ENCODE peak calls at places on chromosomes 11 and 22, in six cellular contexts. U, K, W, Z, N and R are unnamed samples.

GRCh38 chr22:23110922-23111527 is 30.8 kb downstream of the RSPH14 start:
- DNase-seq in U (no peak), W (no peak), Z (peak; percentile 54), K (no peak), N (no peak), R (no peak)

GRCh38 chr11:92111291-92111690 is 113.3 kb upstream of the FAT3 start:
- DNase-seq in Z (no peak), K (no peak), U (no peak), W (no peak), N (no peak), R (no peak)

GRCh38 chr11:71240865-71241691 is 11.3 kb downstream of the SHANK2 start:
- DNase-seq in Z (no peak), K (no peak), W (peak; percentile 38), N (peak; percentile 12), U (peak; percentile 93), R (peak; percentile 12)

GRCh38 chr22:45124176-45124857 is 39.4 kb upstream of the NUP50 start:
- DNase-seq in U (no peak), K (no peak), Z (no peak), W (no peak), N (no peak), R (no peak)

GRCh38 chr11:84714316-84714780 is 912.8 kb downstream of the DLG2 start:
- DNase-seq in Z (peak; percentile 25), K (peak; percentile 85), U (peak; percentile 58), N (peak; percentile 26), W (no peak), R (peak; percentile 1)

GRCh38 chr22:44419429-44419828 is 78.6 kb downstream of the RTL6 start:
- DNase-seq in W (no peak), K (no peak), Z (no peak), U (no peak), N (no peak), R (no peak)

GRCh38 chr11:9137293-9138132 is 46.1 kb upstream of the SCUBE2 start:
- DNase-seq in Z (peak; percentile 74), K (peak; percentile 95), W (peak; percentile 27), U (peak; percentile 39), N (peak; percentile 77), R (peak; percentile 50)

GRCh38 chr11:121654506-121655480 is 202.0 kb upstream of the SORL1-AS1 start:
- DNase-seq in K (no peak), W (no peak), N (no peak), U (peak; percentile 51), Z (no peak), R (no peak)

GRCh38 chr22:27420817-27421361 is 380.7 kb downstream of the MN1 start:
- DNase-seq in U (no peak), K (no peak), W (no peak), Z (no peak), N (no peak), R (no peak)

GRCh38 chr11:8732276-8732675 is 49.7 kb downstream of the RPL27A start:
- DNase-seq in W (peak; percentile 48), K (no peak), N (no peak), U (no peak), Z (no peak), R (peak; percentile 51)

GRCh38 chr11:127023991-127024390 is 23.4 kb upstream of the KIRREL3 start:
- DNase-seq in N (no peak), Z (no peak), K (no peak), U (no peak), W (no peak), R (no peak)

GRCh38 chr22:37229805-37230672 is 14.0 kb downstream of the RAC2 start:
- DNase-seq in Z (peak; percentile 82), K (no peak), W (peak; percentile 60), N (no peak), U (no peak), R (no peak)

GRCh38 chr11:36249271-36249670 is 40.0 kb downstream of the COMMD9 start:
- DNase-seq in K (no peak), W (no peak), U (no peak), N (no peak), Z (no peak), R (no peak)

GRCh38 chr11:17516551-17517150 is 27.6 kb downstream of the USH1C start:
- DNase-seq in U (no peak), Z (no peak), N (no peak), K (no peak), W (no peak), R (no peak)

GRCh38 chr11:44630511-44631210 is 65.2 kb downstream of the CD82 start:
- DNase-seq in W (no peak), U (no peak), N (no peak), K (no peak), Z (no peak), R (no peak)

GRCh38 chr11:103395612-103396011 is 286.4 kb downstream of the DYNC2H1 start:
- DNase-seq in Z (no peak), N (no peak), U (peak; percentile 1), K (no peak), W (no peak), R (no peak)

DNA sequence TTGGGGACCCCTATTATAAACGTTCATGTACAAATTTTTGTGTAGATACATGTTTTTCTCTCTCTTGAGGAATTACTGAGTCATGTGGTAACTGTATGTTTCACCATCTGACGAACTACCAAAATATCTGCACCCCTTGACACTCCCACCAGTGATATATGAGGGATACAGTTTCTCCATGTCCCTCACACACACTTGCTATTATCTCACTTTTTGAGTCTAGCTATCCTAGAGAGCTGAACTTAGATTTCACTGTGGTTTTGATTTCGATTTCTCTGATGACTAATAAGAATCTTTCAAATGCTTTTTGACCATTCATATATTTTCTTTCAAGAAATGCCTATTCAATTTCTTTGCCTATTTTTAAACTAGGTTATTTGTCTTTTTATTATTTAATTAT is 200.2 kb downstream of the PGR start:
- DNase-seq in K (no peak), U (no peak), W (no peak), N (no peak), Z (no peak), R (no peak)
- TF ChIP-seq GABPA in K (no peak), U (no peak), W (no peak), N (no peak), Z (no peak), R (no peak)

DNA sequence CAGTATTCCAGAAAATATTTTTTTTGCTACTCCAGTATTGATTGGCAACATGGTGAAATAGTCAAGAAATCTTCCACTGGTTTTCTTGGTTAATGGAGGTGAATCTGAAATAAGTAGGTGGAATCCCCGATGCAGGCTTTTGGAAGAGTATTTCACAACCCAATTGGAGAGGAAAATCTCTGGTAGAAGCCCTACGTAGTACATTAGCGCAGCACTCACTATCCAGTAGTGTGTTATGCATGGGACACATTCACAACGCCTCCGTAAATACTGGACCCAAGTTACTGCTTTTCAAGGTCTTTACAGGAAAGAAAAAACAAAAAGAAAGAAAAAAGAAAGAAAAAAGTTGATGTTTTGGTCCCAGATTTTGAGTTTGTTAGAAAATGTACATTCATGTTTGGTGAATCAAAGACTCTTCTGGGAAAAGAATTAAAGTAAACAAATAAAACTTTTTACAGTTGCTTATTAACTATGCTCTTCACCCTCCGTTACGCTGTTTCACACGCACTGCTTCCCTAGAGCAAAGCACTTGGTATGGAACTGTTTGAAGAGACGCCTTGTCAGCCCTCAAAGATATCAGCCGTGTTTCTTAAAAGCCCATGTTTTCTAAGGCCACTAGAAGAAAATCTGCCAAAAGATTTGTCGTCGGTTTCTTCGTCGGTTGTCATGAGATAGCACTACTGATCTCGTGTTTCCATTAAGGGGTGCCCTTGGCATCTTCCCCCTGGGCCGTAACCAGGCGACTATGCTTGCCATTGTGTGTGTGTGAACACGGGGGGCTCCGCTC is 170.4 kb upstream of the CTSC start:
- DNase-seq in U (no peak), K (no peak), N (no peak), Z (no peak), W (no peak), R (no peak)
- H3K4me3 ChIP-seq in U (no peak overlapping the region), K (peak overlapping the region; percentile 67), N (no peak overlapping the region), Z (no peak overlapping the region), W (peak overlapping the region; percentile 33), R (no peak overlapping the region)

GRCh38 chr11:104582431-104582830 is 315.8 kb downstream of the CASP12 start:
- DNase-seq in N (no peak), Z (no peak), W (no peak), K (no peak), U (no peak), R (no peak)

GRCh38 chr11:104583857-104584256 is 314.4 kb downstream of the CASP12 start:
- DNase-seq in N (peak; percentile 22), U (no peak), Z (no peak), K (no peak), W (no peak), R (no peak)

GRCh38 chr11:104584823-104585222 is 313.4 kb downstream of the CASP12 start:
- DNase-seq in U (no peak), W (no peak), Z (no peak), K (no peak), N (no peak), R (no peak)

DNA sequence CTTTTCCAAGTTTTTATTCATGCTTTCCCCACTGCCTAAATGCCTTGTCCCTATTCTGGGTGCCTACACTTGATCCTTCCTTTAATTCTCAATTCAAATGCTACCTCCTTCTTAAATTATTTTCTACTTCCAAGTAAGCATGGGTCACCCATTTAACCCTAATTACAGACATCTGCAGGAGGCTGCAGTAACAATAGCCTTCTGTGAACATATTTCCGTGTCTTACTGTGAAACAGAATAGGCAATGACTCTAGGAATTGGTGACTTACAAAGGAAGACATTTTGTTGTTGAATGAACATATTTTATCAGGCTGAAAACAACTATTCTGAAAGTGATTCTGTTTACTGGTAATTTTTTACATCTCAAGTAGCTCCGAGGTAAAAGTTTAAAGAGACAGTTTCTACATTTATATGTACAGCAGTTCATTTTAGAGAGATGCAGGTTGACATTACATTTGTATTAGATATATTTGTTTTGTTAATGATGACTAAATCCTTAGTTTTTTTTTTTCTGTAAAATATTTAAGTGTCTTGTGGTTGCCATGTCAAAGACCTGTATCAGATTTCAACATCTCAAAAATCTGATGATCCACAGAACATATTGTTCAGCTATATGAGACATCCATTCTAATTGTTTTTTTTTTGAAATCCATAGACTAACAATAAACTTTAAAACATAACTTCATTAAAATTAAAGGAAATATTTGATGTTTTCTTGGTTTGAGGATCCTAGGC is 316.8 kb downstream of the CASP12 start:
- DNase-seq in U (no peak), W (no peak), N (no peak), Z (no peak), K (no peak), R (no peak)
- TF ChIP-seq POLR2AphosphoS5 in U (no peak), W (no peak), N (no peak), Z (no peak), K (no peak), R (no peak)

DNA sequence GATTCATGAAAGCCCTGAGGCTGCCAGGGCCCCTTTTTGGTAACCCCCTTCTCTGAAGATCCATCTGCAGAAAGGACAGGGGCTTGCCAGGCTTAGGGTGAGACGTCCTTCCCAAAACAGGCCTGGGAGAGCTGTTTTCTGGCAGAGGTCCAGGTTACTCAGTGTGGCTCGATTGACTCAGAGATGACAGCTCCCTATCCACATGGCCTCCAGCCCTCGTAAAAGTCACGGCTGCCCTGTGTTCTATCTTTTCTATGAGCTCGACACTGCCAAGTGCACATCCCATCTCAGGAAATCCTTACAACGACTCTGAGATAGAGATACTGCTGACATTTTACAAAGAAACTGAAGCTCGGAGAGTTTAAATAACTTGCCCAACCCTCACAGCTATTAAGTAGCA is 20.4 kb downstream of the ADAMTS8 start:
- DNase-seq in K (no peak), N (no peak), U (no peak), W (no peak), Z (no peak), R (no peak)
- TF ChIP-seq GABPA in K (no peak), N (no peak), U (no peak), W (no peak), Z (no peak), R (no peak)